ENCODE peak calls at places on chromosomes 4 and X, in ten cellular contexts. N, J, Z, C, T, P, S, E, A and R are unnamed samples.

GRCh38 chrX:95762716-95763115 is 921.9 kb upstream of the DIAPH2 start:
- DNase-seq in J (peak; percentile 16), S (no peak), C (no peak), Z (no peak), T (peak; percentile 0), E (no peak), P (no peak), A (no peak), N (no peak), R (no peak)

GRCh38 chrX:69995400-69996101 is 54.2 kb downstream of the AWAT2 start:
- DNase-seq in S (no peak), Z (no peak), T (no peak), E (no peak), C (no peak), A (no peak), N (no peak), P (no peak), J (no peak), R (no peak)

GRCh38 chr4:70269674-70270073 is 27.3 kb downstream of the CSN3 start:
- DNase-seq in A (no peak), J (peak; percentile 23), E (peak; percentile 1), S (no peak), N (no peak), Z (no peak), C (no peak), T (peak; percentile 36), P (no peak), R (no peak)

GRCh38 chr4:38774181-38774580 is 8.6 kb downstream of the TLR10 start:
- DNase-seq in T (no peak), E (no peak), Z (no peak), J (no peak), P (no peak), S (no peak), C (no peak), N (no peak), A (no peak), R (no peak)

GRCh38 chr4:80202784-80203553 is 5.7 kb downstream of the PRDM8 start:
- DNase-seq in P (peak; percentile 64), Z (no peak), A (no peak), S (peak; percentile 50), J (peak; percentile 44), E (no peak), C (peak; percentile 63), T (no peak), N (no peak), R (peak; percentile 54)

GRCh38 chr4:100872811-100873210 is 355.0 kb upstream of the EMCN start:
- DNase-seq in T (no peak), S (no peak), Z (no peak), J (no peak), C (no peak), P (no peak), N (no peak), A (no peak), E (peak; percentile 23), R (no peak)

GRCh38 chrX:8988456-8988855 is 45.5 kb downstream of the FAM9B start:
- DNase-seq in E (peak; percentile 1), P (peak; percentile 27), N (no peak), Z (no peak), J (no peak), T (no peak), A (no peak), C (no peak), S (peak; percentile 12), R (no peak)

GRCh38 chr4:37000281-37000680 is 244.3 kb upstream of the NWD2 start:
- DNase-seq in C (no peak), P (no peak), E (no peak), Z (no peak), J (no peak), T (no peak), N (no peak), S (no peak), A (no peak), R (no peak)

GRCh38 chrX:17038277-17038676 is 91.8 kb downstream of the REPS2 start:
- DNase-seq in A (no peak), J (no peak), E (no peak), S (no peak), C (no peak), Z (no peak), T (no peak), P (no peak), N (no peak), R (no peak)

GRCh38 chr4:73828945-73829344 is 7.5 kb upstream of the CXCL6 start:
- DNase-seq in C (no peak), S (no peak), N (no peak), E (no peak), P (no peak), J (peak; percentile 91), T (peak; percentile 67), Z (no peak), A (no peak), R (no peak)

GRCh38 chrX:11458175-11458574 is 165.0 kb downstream of the AMELX start:
- DNase-seq in A (no peak), S (no peak), N (no peak), P (no peak), E (no peak), Z (no peak), T (no peak), J (no peak), C (no peak), R (no peak)

GRCh38 chrX:19709812-19710518 is 177.4 kb downstream of the SH3KBP1 start:
- DNase-seq in A (no peak), C (no peak), S (no peak), Z (no peak), T (peak; percentile 74), P (no peak), J (no peak), N (no peak), E (peak; percentile 90), R (no peak)

GRCh38 chrX:114800719-114801118 is 216.7 kb downstream of the IL13RA2 start:
- DNase-seq in Z (no peak), E (peak; percentile 3), N (no peak), J (no peak), A (no peak), P (no peak), T (no peak), C (no peak), S (no peak), R (no peak)

GRCh38 chr4:7073526-7074390 is 5.9 kb upstream of the GRPEL1 start:
- DNase-seq in E (peak; percentile 72), J (peak; percentile 28), N (peak; percentile 47), A (no peak), S (no peak), Z (no peak), C (no peak), P (peak; percentile 21), T (peak; percentile 68), R (no peak)

GRCh38 chr4:33340168-33340567 is 2620.0 kb downstream of the PCDH7 start:
- DNase-seq in T (no peak), N (no peak), C (no peak), S (no peak), E (no peak), A (no peak), Z (no peak), J (no peak), P (no peak), R (no peak)

GRCh38 chr4:102449751-102450352 is 51.3 kb upstream of the NFKB1 start:
- DNase-seq in E (peak; percentile 59), Z (peak; percentile 4), T (peak; percentile 62), C (no peak), S (peak; percentile 58), A (peak; percentile 44), P (peak; percentile 52), N (no peak), J (peak; percentile 84), R (peak; percentile 28)

GRCh38 chr4:184168406-184169019 is 49.2 kb downstream of the ENPP6 start:
- DNase-seq in E (peak; percentile 52), C (peak; percentile 76), N (no peak), Z (peak; percentile 69), A (peak; percentile 20), T (peak; percentile 64), S (peak; percentile 49), J (peak; percentile 29), P (peak; percentile 67), R (peak; percentile 41)

GRCh38 chr4:40380647-40381046 is 45.5 kb downstream of the CHRNA9 start:
- DNase-seq in S (no peak), T (no peak), A (no peak), Z (no peak), E (no peak), P (no peak), C (no peak), J (no peak), N (no peak), R (no peak)

GRCh38 chr4:38601244-38601915 is 62.6 kb upstream of the KLF3 start:
- DNase-seq in S (no peak), T (no peak), J (no peak), E (peak; percentile 18), P (no peak), Z (no peak), C (no peak), N (no peak), A (no peak), R (no peak)